ENCODE peak calls at places on chromosomes 2 and 18, in six cellular contexts. W, S, F, Z, I and Y are unnamed samples.

GRCh38 chr2:64859208-64860161 is 129.7 kb upstream of the SLC1A4 start:
- DNase-seq in W (peak; percentile 94), S (peak; percentile 64), F (peak; percentile 92), Z (peak; percentile 91), I (peak; percentile 86), Y (peak; percentile 70)

GRCh38 chr2:66305714-66306113 is 129.2 kb upstream of the MEIS1 start:
- DNase-seq in W (peak; percentile 65), S (no peak), F (no peak), Z (no peak), I (no peak), Y (no peak)

GRCh38 chr18:70337139-70337972 is 48.5 kb downstream of the SOCS6 start:
- DNase-seq in W (no peak), S (no peak), F (no peak), Z (peak; percentile 88), I (no peak), Y (peak; percentile 73)

GRCh38 chr18:4230450-4231168 is 224.5 kb downstream of the DLGAP1 start:
- DNase-seq in W (no peak), S (no peak), F (no peak), Z (no peak), I (no peak), Y (no peak)

GRCh38 chr2:64685430-64685829 is 31.7 kb upstream of the SERTAD2 start:
- DNase-seq in W (no peak), S (no peak), F (peak; percentile 55), Z (peak; percentile 95), I (no peak), Y (no peak)

GRCh38 chr2:40797115-40797514 is 345.2 kb upstream of the SLC8A1 start:
- DNase-seq in W (no peak), S (no peak), F (no peak), Z (no peak), I (no peak), Y (no peak)

GRCh38 chr18:79848579-79849327 is 51.0 kb downstream of the KCNG2 start:
- DNase-seq in W (peak; percentile 56), S (no peak), F (no peak), Z (no peak), I (peak; percentile 50), Y (no peak)

GRCh38 chr18:72704202-72704601 is 160.1 kb upstream of the CBLN2 start:
- DNase-seq in W (no peak), S (no peak), F (no peak), Z (no peak), I (no peak), Y (no peak)

GRCh38 chr2:44295636-44296359 is 20.5 kb downstream of the SLC3A1 start:
- DNase-seq in W (no peak), S (no peak), F (no peak), Z (no peak), I (no peak), Y (no peak)

GRCh38 chr2:239312741-239313246 is 88.0 kb downstream of the HDAC4 start:
- DNase-seq in W (no peak), S (no peak), F (peak; percentile 41), Z (no peak), I (peak; percentile 48), Y (no peak)

GRCh38 chr2:204074434-204074833 is 137.9 kb downstream of the ICOS start:
- DNase-seq in W (no peak), S (no peak), F (no peak), Z (no peak), I (no peak), Y (no peak)

GRCh38 chr2:15890936-15891905 is 49.1 kb upstream of the MYCN start:
- DNase-seq in W (no peak), S (no peak), F (no peak), Z (no peak), I (no peak), Y (no peak)

GRCh38 chr2:162749456-162749855 is 89.1 kb downstream of the KCNH7 start:
- DNase-seq in W (no peak), S (no peak), F (no peak), Z (no peak), I (no peak), Y (no peak)

GRCh38 chr2:175676813-175677212 is 325.3 kb downstream of the LNPK start:
- DNase-seq in W (no peak), S (no peak), F (no peak), Z (no peak), I (no peak), Y (no peak)
- TF ChIP-seq CTCF in W (no peak), S (peak; percentile 9), F (no peak), Z (no peak), I (no peak), Y (no peak)

GRCh38 chr2:126912201-126912600 is 13.5 kb downstream of the TEX51 start:
- DNase-seq in W (no peak), S (no peak), F (no peak), Z (no peak), I (peak; percentile 10), Y (no peak)
- H3K4me3 ChIP-seq in W (no peak overlapping the region), S (no peak overlapping the region), F (no peak overlapping the region), Z (no peak overlapping the region), I (no peak overlapping the region), Y (no peak overlapping the region)

GRCh38 chr2:206783718-206784117 is 18.3 kb downstream of the FASTKD2 start:
- DNase-seq in W (no peak), S (no peak), F (no peak), Z (no peak), I (no peak), Y (no peak)

GRCh38 chr2:206776432-206776831 is 11.0 kb downstream of the FASTKD2 start:
- DNase-seq in W (no peak), S (no peak), F (no peak), Z (no peak), I (no peak), Y (no peak)

GRCh38 chr2:206784559-206785353 is 19.4 kb downstream of the FASTKD2 start:
- DNase-seq in W (no peak), S (no peak), F (no peak), Z (no peak), I (no peak), Y (no peak)

GRCh38 chr2:206774871-206775270 is 9.5 kb downstream of the FASTKD2 start:
- DNase-seq in W (no peak), S (no peak), F (no peak), Z (no peak), I (no peak), Y (no peak)

GRCh38 chr2:206780671-206781070 is 15.3 kb downstream of the FASTKD2 start:
- DNase-seq in W (no peak), S (no peak), F (no peak), Z (no peak), I (no peak), Y (no peak)
- H3K36me3 ChIP-seq in W (peaks cover 68% of the 10 kb centered on the region), S (peaks cover 13% of the 10 kb centered on the region), F (no peaks in the 10 kb centered on the region), Z (peaks cover 37% of the 10 kb centered on the region), I (no peaks in the 10 kb centered on the region), Y (peaks cover 5% of the 10 kb centered on the region)

GRCh38 chr18:48418409-48419267 is 9.5 kb upstream of the ZBTB7C start:
- DNase-seq in W (no peak), S (no peak), F (no peak), Z (no peak), I (no peak), Y (no peak)

GRCh38 chr18:48418000-48418399 is 8.8 kb upstream of the ZBTB7C start:
- DNase-seq in W (no peak), S (no peak), F (no peak), Z (no peak), I (no peak), Y (no peak)

GRCh38 chr18:48422947-48423378 is 13.8 kb upstream of the ZBTB7C start:
- DNase-seq in W (no peak), S (no peak), F (no peak), Z (no peak), I (no peak), Y (no peak)

GRCh38 chr18:48419268-48420022 is 10.3 kb upstream of the ZBTB7C start:
- DNase-seq in W (no peak), S (no peak), F (no peak), Z (no peak), I (no peak), Y (no peak)
- TF ChIP-seq CTCF in W (peak; percentile 5), S (peak; percentile 4), F (peak; percentile 6), Z (no peak), I (no peak), Y (no peak)